ENCODE peak calls at places on chromosomes 6 and 20, in five cellular contexts. B, Z, V, T and R are unnamed samples.
A peak's percentile ranks its signal among the peaks of the same experiment; 100 is the strongest.

GRCh38 chr6:112343375-112343774 is 3.8 kb upstream of the RFPL4B start:
- DNase-seq in B (no peak), Z (no peak), V (no peak), T (no peak), R (no peak)

GRCh38 chr6:5749666-5750215 is 257.0 kb downstream of the NRN1 start:
- DNase-seq in B (no peak), Z (no peak), V (no peak), T (no peak), R (no peak)

GRCh38 chr20:63782051-63782471 is 42.5 kb downstream of the SLC2A4RG start:
- DNase-seq in B (peak; percentile 48), Z (peak; percentile 60), V (no peak), T (no peak), R (no peak)

GRCh38 chr6:44021628-44022295 is 105.5 kb downstream of the MRPL14 start:
- DNase-seq in B (no peak), Z (no peak), V (no peak), T (no peak), R (no peak)

GRCh38 chr6:154447929-154448328 is 62.6 kb downstream of the CNKSR3 start:
- DNase-seq in B (no peak), Z (no peak), V (peak; percentile 92), T (no peak), R (no peak)

GRCh38 chr6:162541019-162541601 is 186.5 kb downstream of the PRKN start:
- DNase-seq in B (no peak), Z (no peak), V (no peak), T (no peak), R (no peak)

GRCh38 chr20:3374296-3374695 is 33.2 kb downstream of the DNAAF9 start:
- DNase-seq in B (no peak), Z (no peak), V (peak; percentile 85), T (no peak), R (no peak)

GRCh38 chr6:157236040-157236725 is 87.1 kb downstream of the TMEM242 start:
- DNase-seq in B (peak; percentile 43), Z (no peak), V (no peak), T (no peak), R (no peak)

GRCh38 chr6:18207949-18208348 is 52.7 kb downstream of the KDM1B start:
- DNase-seq in B (no peak), Z (no peak), V (no peak), T (no peak), R (no peak)

DNA sequence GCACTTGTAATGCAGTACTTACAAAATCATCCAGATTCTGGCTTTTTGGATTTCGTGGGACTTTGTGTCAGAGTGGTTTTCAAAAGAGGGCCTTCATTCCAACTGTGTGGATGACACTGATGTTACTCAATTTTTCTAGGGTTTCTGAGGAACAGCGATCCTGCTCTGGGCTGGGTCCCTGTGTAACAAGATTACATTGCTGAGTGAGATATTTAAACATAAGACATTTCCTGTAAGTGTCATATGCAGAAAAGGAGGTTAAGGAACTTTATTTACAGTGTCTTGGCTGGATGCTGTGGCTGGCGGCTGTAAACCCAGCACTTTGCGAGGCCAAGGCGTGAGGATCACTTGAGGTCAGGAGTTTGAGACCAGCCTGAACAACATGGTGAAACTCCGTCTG is 6.7 kb downstream of the ZFAND3 start:
- DNase-seq in B (no peak), Z (no peak), V (no peak), T (no peak), R (no peak)
- TF ChIP-seq EZH2 in B (no peak), Z (no peak), V (no peak), T (no peak), R (no peak)

DNA sequence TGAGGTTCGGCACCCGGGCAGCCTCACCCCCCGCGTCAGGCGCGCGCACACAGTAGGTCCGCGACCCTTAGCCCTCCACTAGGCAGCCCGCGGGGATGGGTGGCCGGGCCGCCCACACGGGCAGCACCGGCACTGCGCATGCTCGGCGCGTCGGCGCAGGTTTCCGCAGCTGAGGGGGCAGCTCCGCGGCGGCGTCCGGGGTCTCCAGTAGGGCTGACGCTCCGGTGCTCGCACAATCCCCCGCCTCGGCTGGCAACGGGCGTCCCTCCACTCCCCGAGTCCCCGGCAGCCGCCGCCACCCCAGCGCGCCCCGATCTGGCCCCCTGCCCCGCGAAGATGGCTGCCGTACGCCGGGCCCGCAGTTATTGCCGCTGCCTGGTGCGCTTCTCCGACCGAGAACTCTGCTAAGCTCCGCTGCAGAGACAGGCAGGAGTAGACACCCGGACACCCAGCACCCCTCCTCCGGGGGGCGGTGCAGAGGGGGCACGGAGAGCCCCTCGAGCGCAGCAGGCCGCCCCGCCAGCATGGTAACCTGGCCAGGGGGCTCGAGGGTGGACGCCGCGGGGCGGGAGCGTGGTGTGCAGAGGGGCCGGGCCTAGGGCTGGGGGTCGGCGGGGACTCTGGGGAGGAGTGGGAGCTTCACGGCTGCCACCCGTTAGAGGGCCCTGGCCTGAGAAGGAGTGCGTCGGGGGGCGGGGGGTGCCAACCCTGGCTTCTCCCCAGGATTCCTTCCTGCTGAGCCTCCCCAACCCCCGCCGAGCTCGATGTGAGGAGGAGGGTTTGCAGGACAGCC is at the start of gene FBXO9:
- DNase-seq in B (peak; percentile 69), Z (peak; percentile 58), V (peak; percentile 66), T (peak; percentile 83), R (no peak)
- TF ChIP-seq POLR2AphosphoS5 in B (peak; percentile 84), Z (peak; percentile 62), V (peak; percentile 43), T (no peak), R (peak; percentile 79)

DNA sequence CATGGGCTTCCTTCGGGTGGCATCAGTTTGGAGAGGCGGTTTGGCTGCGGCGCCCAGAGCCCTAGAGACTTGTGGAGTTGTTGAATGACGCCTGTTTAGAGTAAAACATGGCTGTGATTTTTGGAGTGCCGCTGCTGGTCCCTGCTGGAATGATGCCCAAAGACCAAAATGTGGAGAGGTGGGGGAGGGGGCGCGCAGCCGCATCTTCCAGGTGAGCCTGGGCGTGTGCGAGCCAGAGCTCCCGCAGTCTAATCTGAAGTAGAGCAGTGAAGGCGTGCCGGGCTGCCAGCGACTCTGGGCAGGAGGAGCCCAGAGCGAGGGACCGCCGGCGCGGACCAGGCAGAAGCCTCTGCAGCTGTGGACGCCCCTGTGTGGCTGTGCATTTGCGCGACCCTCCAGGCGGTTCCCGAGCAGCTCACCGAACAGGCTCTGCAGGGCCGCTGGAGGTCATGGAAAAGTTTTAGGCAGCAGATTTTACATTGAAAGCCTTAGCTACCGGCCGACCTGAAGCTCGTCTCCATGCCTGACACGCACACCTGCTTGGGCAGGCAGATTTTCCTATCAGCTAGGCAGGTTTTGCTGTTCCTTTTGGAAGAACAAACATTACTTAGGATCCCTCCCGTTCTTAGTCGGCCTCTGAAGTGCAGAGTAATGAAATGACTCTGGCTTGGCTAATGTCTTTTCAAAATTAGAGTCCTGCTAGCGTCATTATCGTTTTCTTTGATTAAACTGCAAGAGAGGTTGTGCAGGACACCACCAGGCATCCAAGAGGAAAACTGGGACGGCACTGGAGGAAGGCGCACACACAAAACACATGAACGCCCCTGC is 298.2 kb downstream of the PHACTR1 start:
- DNase-seq in B (peak; percentile 83), Z (no peak), V (no peak), T (no peak), R (no peak)
- TF ChIP-seq EZH2 in B (no peak), Z (no peak), V (no peak), T (no peak), R (no peak)

DNA sequence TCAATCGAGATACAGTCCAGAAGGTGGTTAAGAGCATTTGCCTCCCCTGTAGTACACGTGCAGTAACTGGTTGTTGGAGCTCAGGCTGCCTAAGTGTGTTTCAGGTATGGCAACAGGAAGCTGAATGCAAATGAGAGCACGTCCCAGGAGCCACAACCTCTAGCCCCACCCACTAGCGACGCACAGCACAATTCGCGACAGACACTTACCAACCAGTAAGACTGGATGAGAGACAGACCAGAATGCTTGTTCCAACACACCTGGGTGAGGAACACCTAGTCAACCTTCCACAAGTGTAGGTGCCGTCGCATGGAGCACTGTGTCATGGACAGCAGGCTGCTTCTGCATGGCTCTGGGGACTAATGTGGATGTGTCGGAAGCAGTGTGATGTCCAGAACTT is 7.2 kb upstream of the SERPINB1 start:
- DNase-seq in B (peak; percentile 84), Z (no peak), V (no peak), T (peak; percentile 63), R (no peak)
- TF ChIP-seq POLR2AphosphoS5 in B (peak; percentile 56), Z (no peak), V (no peak), T (no peak), R (no peak)

GRCh38 chr20:32559753-32560380 is 25.3 kb downstream of the NOL4L start:
- DNase-seq in B (no peak), Z (no peak), V (no peak), T (no peak), R (no peak)
- TF ChIP-seq EZH2 in B (no peak), Z (no peak), V (no peak), T (no peak), R (no peak)